ENCODE peak calls at places on chromosomes 16 and 17, in four cellular contexts. U, X, F and V are unnamed samples.
A peak's percentile ranks its signal among the peaks of the same experiment; 100 is the strongest.

GRCh38 chr16:10338426-10338825 is 47.4 kb upstream of the ATF7IP2 start:
- DNase-seq in X (no peak), F (no peak), U (no peak), V (no peak)

GRCh38 chr16:84616515-84616914 is 1.4 kb downstream of the COTL1 start:
- DNase-seq in X (peak; percentile 22), U (no peak), F (no peak), V (no peak)

GRCh38 chr17:61122356-61122913 is 277.2 kb upstream of the TBX2 start:
- DNase-seq in U (no peak), X (no peak), F (no peak), V (no peak)

GRCh38 chr16:17515421-17516210 is 44.9 kb upstream of the XYLT1 start:
- DNase-seq in X (peak; percentile 75), F (no peak), U (no peak), V (peak; percentile 83)

GRCh38 chr17:38729886-38730525 is at the start of gene CISD3:
- DNase-seq in U (peak; percentile 90), X (peak; percentile 74), F (peak; percentile 82), V (peak; percentile 75)

GRCh38 chr16:81625544-81626152 is 153.4 kb upstream of the PLCG2 start:
- DNase-seq in U (peak; percentile 41), F (peak; percentile 49), X (peak; percentile 51), V (peak; percentile 29)

GRCh38 chr17:2028234-2028614 is 1.7 kb upstream of the DPH1 start:
- DNase-seq in X (no peak), U (no peak), F (no peak), V (no peak)

GRCh38 chr16:88759245-88759975 is 25.6 kb downstream of the PIEZO1 start:
- DNase-seq in U (no peak), X (no peak), F (peak; percentile 60), V (peak; percentile 30)

GRCh38 chr17:78129385-78130079 is 977 bp upstream of the TMC6 start:
- DNase-seq in U (no peak), X (no peak), F (no peak), V (no peak)

GRCh38 chr16:67932462-67932840 is 789 bp upstream of the CTRL start:
- DNase-seq in F (no peak), U (no peak), X (no peak), V (no peak)

GRCh38 chr16:67933805-67934204 is 2.1 kb upstream of the CTRL start:
- DNase-seq in U (no peak), X (no peak), F (no peak), V (no peak)

GRCh38 chr16:67930678-67931211 is 917 bp downstream of the CTRL start:
- DNase-seq in F (no peak), U (no peak), X (no peak), V (no peak)

GRCh38 chr16:67930191-67930590 is 1.5 kb downstream of the CTRL start:
- DNase-seq in F (no peak), U (no peak), X (no peak), V (no peak)

GRCh38 chr16:67931712-67932461 is at the start of gene CTRL:
- DNase-seq in X (no peak), U (no peak), F (no peak), V (no peak)
- TF ChIP-seq CTCF in X (peak; percentile 27), U (peak; percentile 6), F (no peak), V (peak; percentile 12)

GRCh38 chr17:50130778-50131317 is 888 bp upstream of the SAMD14 start:
- DNase-seq in X (no peak), U (no peak), F (no peak), V (no peak)
- H3K4me3 ChIP-seq in X (no peak overlapping the region), U (no peak overlapping the region), F (no peak overlapping the region), V (no peak overlapping the region)

GRCh38 chr16:77724174-77724573 is 1.9 kb downstream of the NUDT7 start:
- DNase-seq in X (no peak), F (no peak), U (no peak), V (no peak)

GRCh38 chr16:77721752-77722314 is 481 bp upstream of the NUDT7 start:
- DNase-seq in X (no peak), F (no peak), U (no peak), V (no peak)

GRCh38 chr16:77723108-77723514 is 797 bp downstream of the NUDT7 start:
- DNase-seq in F (no peak), U (no peak), X (peak; percentile 42), V (peak; percentile 74)

DNA sequence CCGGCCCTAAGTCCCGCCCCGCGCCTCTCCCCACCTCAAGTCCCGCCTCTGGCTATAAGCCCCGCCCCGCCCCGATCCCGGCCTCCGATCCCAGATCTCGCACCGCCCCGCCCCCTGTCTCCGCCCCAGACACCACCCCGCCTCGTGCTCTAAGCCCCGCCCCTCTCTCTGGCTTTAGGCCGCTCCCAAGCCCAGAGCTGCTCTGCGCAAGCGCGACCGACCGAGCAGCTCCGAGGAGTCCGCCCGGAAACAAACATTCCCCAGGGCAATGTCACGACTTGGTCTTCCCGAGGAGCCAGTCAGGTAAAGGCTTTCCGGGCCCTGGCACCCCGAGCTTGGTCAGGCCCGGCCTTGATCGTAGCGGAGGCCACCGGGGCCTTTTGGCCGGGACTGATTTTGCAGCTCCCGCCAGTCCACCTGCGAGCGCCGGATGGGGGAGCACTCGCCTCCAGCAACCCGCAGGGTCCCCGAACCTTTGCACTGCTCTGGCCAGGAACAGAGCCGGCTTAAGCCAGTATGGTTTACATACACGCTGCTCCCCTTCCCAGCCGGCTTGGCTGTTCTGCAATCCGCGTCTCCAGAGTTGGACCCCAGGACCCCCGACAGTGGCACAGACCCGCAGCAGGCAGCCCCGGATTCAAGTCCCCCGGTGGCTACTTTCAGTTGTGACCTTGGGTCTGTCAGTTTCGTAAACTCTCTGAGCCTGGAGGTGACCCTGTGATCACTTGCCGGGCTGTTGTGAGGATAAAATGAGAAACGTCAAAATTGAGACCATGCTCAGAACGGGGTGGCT is at the start of gene NUDT7:
- DNase-seq in U (peak; percentile 99), F (peak; percentile 99), X (peak; percentile 97), V (peak; percentile 95)
- TF ChIP-seq CTCF in U (peak; percentile 11), F (no peak), X (no peak), V (no peak)

GRCh38 chr17:71519285-71519684 is 601.5 kb upstream of the SOX9 start:
- DNase-seq in F (no peak), U (no peak), X (peak; percentile 5), V (no peak)
- H3K4me3 ChIP-seq in F (no peak overlapping the region), U (no peak overlapping the region), X (no peak overlapping the region), V (no peak overlapping the region)

GRCh38 chr16:67990018-67990386 is 9.3 kb downstream of the DPEP2 start:
- DNase-seq in U (no peak), F (no peak), X (no peak), V (no peak)

GRCh38 chr16:67989322-67990017 is 9.2 kb upstream of the DPEP3 start:
- DNase-seq in X (no peak), U (no peak), F (no peak), V (no peak)

GRCh38 chr16:67993207-67994036 is 5.9 kb downstream of the DPEP2 start:
- DNase-seq in U (peak; percentile 85), F (peak; percentile 79), X (peak; percentile 73), V (peak; percentile 62)

GRCh38 chr16:67995423-67995822 is 3.9 kb downstream of the DPEP2 start:
- DNase-seq in X (no peak), F (no peak), U (no peak), V (peak; percentile 17)

DNA sequence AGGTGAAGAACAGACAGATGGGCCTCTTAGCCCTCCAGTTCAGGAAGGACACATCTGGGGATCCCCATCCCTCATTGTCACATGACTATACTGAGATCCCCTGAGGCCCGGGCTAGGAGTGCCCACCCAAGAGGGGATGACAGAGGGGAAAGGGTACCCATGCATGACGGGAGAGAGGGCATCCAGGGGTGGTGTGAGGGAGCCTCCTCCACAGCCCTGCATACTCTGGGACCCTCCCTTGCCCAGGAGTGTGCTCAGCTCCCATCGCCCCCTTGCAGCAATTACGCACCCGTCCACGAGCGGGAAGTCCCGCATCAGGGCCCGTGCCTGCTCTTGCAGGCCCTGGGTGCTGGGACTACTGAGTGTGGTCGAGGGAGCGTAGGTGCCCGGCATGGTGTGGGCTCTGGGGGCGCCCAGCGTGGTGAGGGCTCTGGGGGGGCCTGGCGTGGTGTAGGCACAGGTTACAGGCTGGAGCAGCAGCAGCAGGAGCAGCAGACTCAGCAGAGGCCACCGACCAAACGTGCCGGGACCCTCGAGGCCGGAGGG is 6.5 kb downstream of the DPEP2 start:
- DNase-seq in X (no peak), F (no peak), U (no peak), V (no peak)
- TF ChIP-seq CTCF in X (no peak), F (no peak), U (no peak), V (no peak)

GRCh38 chr17:15303851-15304250 is 37.5 kb downstream of the TEKT3 start:
- DNase-seq in F (no peak), U (no peak), X (no peak), V (no peak)

GRCh38 chr17:15307686-15308085 is 33.7 kb downstream of the TEKT3 start:
- DNase-seq in X (no peak), U (peak; percentile 15), F (no peak), V (peak; percentile 40)

GRCh38 chr17:15309236-15309635 is 32.2 kb downstream of the TEKT3 start:
- DNase-seq in F (no peak), U (no peak), X (no peak), V (no peak)

GRCh38 chr17:15308758-15309157 is 32.6 kb downstream of the TEKT3 start:
- DNase-seq in F (no peak), X (no peak), U (no peak), V (no peak)

DNA sequence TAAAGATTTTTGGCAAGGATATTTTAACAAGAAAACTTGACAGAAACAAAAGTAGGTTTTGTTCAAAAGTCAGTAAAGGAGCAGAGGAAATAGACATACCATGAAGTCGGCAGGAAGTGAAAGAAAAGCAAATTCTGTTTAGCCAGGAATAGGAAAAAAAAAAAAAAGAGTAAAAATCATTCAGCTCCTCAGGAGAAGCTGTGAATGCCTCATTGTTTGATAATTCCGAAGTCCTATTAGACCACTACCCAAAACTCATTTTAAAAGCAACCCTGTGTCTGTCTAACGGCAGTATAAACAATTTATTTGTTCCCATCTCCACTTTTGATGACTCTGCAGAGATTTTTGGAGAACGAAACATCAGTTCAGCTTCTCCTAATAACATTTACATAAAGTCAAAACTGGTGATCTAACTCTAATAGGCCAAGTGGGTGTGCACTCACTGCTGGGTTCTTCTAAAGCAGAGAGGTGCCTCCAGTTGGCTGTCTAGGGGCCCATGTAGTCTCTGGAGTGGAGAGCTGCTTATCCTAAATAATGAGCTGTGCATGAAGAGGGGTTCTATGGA is 34.9 kb downstream of the TEKT3 start:
- DNase-seq in F (no peak), U (no peak), X (peak; percentile 21), V (peak; percentile 14)
- H3K4me3 ChIP-seq in F (no peak overlapping the region), U (peak overlapping the region; percentile 9), X (no peak overlapping the region), V (no peak overlapping the region)

DNA sequence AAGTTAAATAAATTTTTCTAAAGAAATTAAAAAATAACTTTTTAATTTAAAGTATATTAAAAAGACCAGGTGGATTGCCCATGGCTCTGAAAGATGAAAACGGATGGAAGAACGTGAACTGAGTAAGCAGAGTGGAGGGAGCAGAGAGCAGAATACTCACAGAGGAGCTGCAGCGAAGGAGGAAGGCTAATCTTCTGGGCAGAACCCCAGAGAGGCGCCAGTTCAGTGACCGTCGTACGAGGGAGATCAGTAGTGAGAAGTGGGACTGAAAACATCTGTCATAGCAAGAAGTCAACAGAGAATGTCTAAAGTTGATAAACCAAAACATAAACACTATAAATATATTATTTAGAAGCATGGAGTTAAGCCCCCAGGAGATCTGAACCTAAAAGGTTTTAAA is 34.9 kb downstream of the UBE2G1 start:
- DNase-seq in F (no peak), U (no peak), X (no peak), V (no peak)
- TF ChIP-seq CTCF in F (no peak), U (no peak), X (no peak), V (no peak)

GRCh38 chr16:51153275-51153991 is 2.4 kb upstream of the SALL1 start:
- DNase-seq in U (no peak), F (no peak), X (peak; percentile 3), V (no peak)
- H3K4me3 ChIP-seq in U (no peak overlapping the region), F (no peak overlapping the region), X (peak overlapping the region; percentile 52), V (peak overlapping the region; percentile 56)